ENCODE peak calls at places on chromosomes 12 and 14, in four cellular contexts. T is transverse colon, A is Panc1, S is stomach. U is an unnamed sample. For H3K4me1, the result is how much of the 10 kb centered on the place peaks cover.

GRCh38 chr12:92602476-92602875 is 100.3 kb upstream of the PLEKHG7 start:
- DNase-seq in A (no peak), T (no peak), S (no peak), U (no peak)

GRCh38 chr12:96212456-96213375 is 18.5 kb downstream of the ELK3 start:
- DNase-seq in A (no peak), S (no peak), T (no peak), U (no peak)

GRCh38 chr14:37580146-37580545 is 14.9 kb downstream of the FOXA1 start:
- DNase-seq in A (no peak), S (no peak), T (no peak), U (no peak)

GRCh38 chr12:1992732-1993131 is 11.5 kb downstream of the DCP1B start:
- DNase-seq in A (no peak), T (no peak), S (no peak), U (no peak)

GRCh38 chr12:55718020-55718419 is 2.2 kb upstream of the RDH5 start:
- DNase-seq in S (no peak), A (no peak), T (no peak), U (no peak)

GRCh38 chr12:101181776-101182175 is 28.3 kb downstream of the SLC5A8 start:
- DNase-seq in S (no peak), A (no peak), T (no peak), U (no peak)

GRCh38 chr14:99971087-99971928 is 93.9 kb upstream of the EVL start:
- DNase-seq in S (peak), A (no peak), T (peak), U (peak)

GRCh38 chr14:24355009-24355408 is 13.0 kb upstream of the NFATC4 start:
- DNase-seq in S (no peak), T (no peak), A (no peak), U (no peak)

GRCh38 chr14:35687335-35687939 is 121.7 kb downstream of the RALGAPA1 start:
- DNase-seq in A (peak), T (peak), S (no peak), U (no peak)

GRCh38 chr14:74476607-74477006 is 16.5 kb downstream of the NPC2 start:
- DNase-seq in A (no peak), T (no peak), S (no peak), U (no peak)

GRCh38 chr12:32522322-32523221 is 123.2 kb downstream of the FGD4 start:
- DNase-seq in S (no peak), A (no peak), T (no peak), U (no peak)

GRCh38 chr14:95533391-95533821 is 1.4 kb upstream of the GLRX5 start:
- DNase-seq in T (no peak), A (no peak), S (no peak), U (no peak)

GRCh38 chr14:80669416-80669815 is 272.1 kb downstream of the CEP128 start:
- DNase-seq in T (no peak), S (no peak), A (no peak), U (no peak)

GRCh38 chr12:39897315-39897714 is 208.6 kb downstream of the SLC2A13 start:
- DNase-seq in A (no peak), T (no peak), S (no peak), U (no peak)

GRCh38 chr12:104507672-104508071 is 50.9 kb downstream of the CHST11 start:
- DNase-seq in S (no peak), A (no peak), T (no peak), U (no peak)

GRCh38 chr12:123269980-123270379 is 1.7 kb downstream of the CDK2AP1 start:
- DNase-seq in A (no peak), T (no peak), S (no peak), U (no peak)

GRCh38 chr14:81464253-81465001 is 64.3 kb upstream of the STON2 start:
- DNase-seq in T (peak), S (no peak), A (peak), U (no peak)

GRCh38 chr14:97523936-97524335 is 726.8 kb downstream of the VRK1 start:
- DNase-seq in S (no peak), A (no peak), T (no peak), U (no peak)

GRCh38 chr14:55062517-55063351 is 11.3 kb downstream of the MAPK1IP1L start:
- DNase-seq in S (no peak), T (no peak), A (no peak), U (no peak)

GRCh38 chr12:71046215-71046614 is 111.6 kb downstream of the TSPAN8 start:
- DNase-seq in T (no peak), A (no peak), S (no peak), U (no peak)

GRCh38 chr14:80944861-80945617 is 3.5 kb upstream of the CEP128 start:
- DNase-seq in A (no peak), S (no peak), T (no peak), U (no peak)

GRCh38 chr12:62256408-62257079 is 3.7 kb upstream of the USP15 start:
- DNase-seq in A (no peak), S (no peak), T (no peak), U (no peak)

GRCh38 chr12:42692749-42693148 is 103.2 kb upstream of the PRICKLE1 start:
- DNase-seq in T (no peak), A (no peak), S (no peak), U (no peak)

GRCh38 chr12:19130224-19131019 is 889 bp downstream of the PLEKHA5 start:
- DNase-seq in S (peak), T (peak), A (no peak), U (peak)

GRCh38 chr14:102652194-102652593 is 59.7 kb downstream of the RCOR1 start:
- DNase-seq in T (no peak), A (no peak), S (no peak), U (no peak)

GRCh38 chr14:105918496-105919262 is 392.3 kb downstream of the TMEM121 start:
- DNase-seq in T (no peak), S (no peak), A (no peak), U (peak)

GRCh38 chr14:100350283-100350926 is 27.3 kb downstream of the SLC25A47 start:
- DNase-seq in T (no peak), A (no peak), S (no peak), U (no peak)

GRCh38 chr14:65069874-65070709 is 32.2 kb downstream of the MAX start:
- DNase-seq in A (no peak), T (peak), S (peak), U (no peak)

GRCh38 chr14:31834616-31835015 is 242.5 kb upstream of the ARHGAP5 start:
- DNase-seq in S (no peak), A (no peak), T (no peak), U (no peak)

GRCh38 chr12:121803861-121804416 is at the start of gene SETD1B:
- DNase-seq in A (no peak), S (peak), T (peak), U (peak)

GRCh38 chr14:55086939-55087338 is 35.5 kb downstream of the MAPK1IP1L start:
- DNase-seq in T (no peak), S (no peak), A (no peak), U (peak)

GRCh38 chr12:75852143-75852542 is 179.4 kb downstream of the PHLDA1 start:
- DNase-seq in T (no peak), A (no peak), S (no peak), U (no peak)

GRCh38 chr12:92403210-92404175 is 257.8 kb upstream of the BTG1 start:
- DNase-seq in S (no peak), T (peak), A (no peak), U (no peak)

GRCh38 chr12:89239534-89239933 is 112.8 kb downstream of the DUSP6 start:
- DNase-seq in S (no peak), T (no peak), A (no peak), U (no peak)

GRCh38 chr12:10084733-10085132 is 14.1 kb downstream of the CLEC1A start:
- DNase-seq in S (no peak), A (no peak), T (no peak), U (no peak)
- TF ChIP-seq POLR2AphosphoS5 in S (no peak), A (no peak), T (no peak), U (no peak)

GRCh38 chr14:46433381-46433780 is 218.2 kb downstream of the RPL10L start:
- DNase-seq in S (no peak), A (no peak), T (no peak), U (no peak)

DNA sequence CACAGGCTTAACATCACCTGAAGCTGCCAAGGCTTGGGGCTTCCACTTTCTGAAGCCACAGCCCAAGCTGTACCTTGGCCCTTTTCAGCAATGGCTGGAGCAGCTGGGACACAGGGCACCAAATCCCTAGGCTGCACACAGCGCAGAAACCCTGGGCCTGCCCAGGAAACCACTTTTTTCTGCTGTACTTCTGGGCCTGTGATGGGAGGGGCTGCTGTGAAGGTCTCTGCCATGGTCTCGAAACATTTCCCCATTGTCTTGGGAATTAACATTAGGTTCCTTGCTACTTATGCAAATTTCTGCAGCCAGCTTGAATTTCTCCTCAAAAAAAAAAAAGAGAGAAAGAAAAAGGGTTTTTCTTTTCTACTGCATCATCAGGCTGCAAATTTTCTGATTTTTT is 219.1 kb downstream of the RPL10L start:
- DNase-seq in S (no peak), A (no peak), T (no peak), U (no peak)
- TF ChIP-seq CTCF in S (no peak), A (no peak), T (no peak), U (no peak)

DNA sequence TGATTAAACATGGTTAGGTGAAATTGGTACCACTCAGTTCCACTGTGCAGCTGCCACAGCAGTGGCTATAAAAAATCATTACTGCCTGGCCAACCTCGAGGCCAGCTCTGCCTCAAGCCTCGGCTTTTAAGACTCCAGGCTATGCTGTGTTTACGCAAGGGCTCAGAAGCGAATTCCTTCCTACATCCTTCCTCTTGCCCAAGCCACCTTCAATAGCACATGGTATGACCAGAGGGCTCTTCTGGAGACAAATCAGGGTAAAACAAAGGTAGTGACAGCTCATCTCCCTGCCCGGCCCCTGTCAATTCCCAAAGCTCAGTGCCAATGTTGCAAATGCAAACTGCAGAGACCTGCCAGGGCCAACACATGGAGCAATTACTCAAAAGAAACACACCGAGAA is 31.9 kb downstream of the NUAK1 start:
- DNase-seq in T (no peak), S (no peak), A (no peak), U (no peak)
- H3K4me1 ChIP-seq in T (under half), S (under half), A (half or more), U (under half)

GRCh38 chr14:50830932-50831703 is at the start of gene NIN:
- DNase-seq in A (no peak), S (peak), T (peak), U (peak)
- TF ChIP-seq POLR2AphosphoS5 in A (no peak), S (peak), T (no peak), U (peak)

U was measured in sigmoid colon.